ENCODE peak calls at places on chromosomes 2 and 18, in ten cellular contexts. One of them, this sample, is unnamed.

GRCh38 chr18:58700209-58700608 is 28.9 kb downstream of the MALT1 start:
- DNase-seq in stimulated activated CD4-positive, alpha-beta T cell treated with anti-CD3 and anti-CD28 coated beads, TNF-alpha, amount 100 ng/mL, for 48 hours: no peak
- DNase-seq in germinal center: no peak
- DNase-seq in MCF 10A: no peak
- DNase-seq in IMR-90: no peak
- DNase-seq in MV-4-11: no peak
- DNase-seq in kidney epithelial cell: no peak
- DNase-seq in lung: no peak
- DNase-seq in smooth muscle cell of the brain vasculature: no peak
- DNase-seq in frontal cortex: no peak
- DNase-seq in this sample: peak; percentile 36

GRCh38 chr18:59814872-59815271 is 84.9 kb upstream of the PMAIP1 start:
- DNase-seq in smooth muscle cell of the brain vasculature: no peak
- DNase-seq in kidney epithelial cell: peak; percentile 80
- DNase-seq in germinal center: no peak
- DNase-seq in IMR-90: peak; percentile 96
- DNase-seq in stimulated activated CD4-positive, alpha-beta T cell treated with anti-CD3 and anti-CD28 coated beads, TNF-alpha, amount 100 ng/mL, for 48 hours: no peak
- DNase-seq in MCF 10A: peak; percentile 42
- DNase-seq in MV-4-11: no peak
- DNase-seq in frontal cortex: no peak
- DNase-seq in lung: no peak
- DNase-seq in this sample: no peak

GRCh38 chr2:236170678-236171212 is 2.6 kb upstream of the GBX2 start:
- DNase-seq in smooth muscle cell of the brain vasculature: no peak
- DNase-seq in IMR-90: no peak
- DNase-seq in MV-4-11: no peak
- DNase-seq in frontal cortex: no peak
- DNase-seq in stimulated activated CD4-positive, alpha-beta T cell treated with anti-CD3 and anti-CD28 coated beads, TNF-alpha, amount 100 ng/mL, for 48 hours: no peak
- DNase-seq in lung: no peak
- DNase-seq in germinal center: no peak
- DNase-seq in MCF 10A: no peak
- DNase-seq in kidney epithelial cell: no peak
- DNase-seq in this sample: peak; percentile 18

GRCh38 chr2:43495727-43496126 is 100.1 kb downstream of the THADA start:
- DNase-seq in stimulated activated CD4-positive, alpha-beta T cell treated with anti-CD3 and anti-CD28 coated beads, TNF-alpha, amount 100 ng/mL, for 48 hours: no peak
- DNase-seq in germinal center: no peak
- DNase-seq in smooth muscle cell of the brain vasculature: no peak
- DNase-seq in lung: no peak
- DNase-seq in kidney epithelial cell: no peak
- DNase-seq in frontal cortex: no peak
- DNase-seq in IMR-90: peak; percentile 54
- DNase-seq in MCF 10A: peak; percentile 70
- DNase-seq in MV-4-11: no peak
- DNase-seq in this sample: no peak

GRCh38 chr2:120233292-120233691 is 10.1 kb upstream of the TMEM185B start:
- DNase-seq in stimulated activated CD4-positive, alpha-beta T cell treated with anti-CD3 and anti-CD28 coated beads, TNF-alpha, amount 100 ng/mL, for 48 hours: no peak
- DNase-seq in MV-4-11: no peak
- DNase-seq in smooth muscle cell of the brain vasculature: no peak
- DNase-seq in MCF 10A: no peak
- DNase-seq in lung: no peak
- DNase-seq in germinal center: no peak
- DNase-seq in IMR-90: no peak
- DNase-seq in frontal cortex: no peak
- DNase-seq in kidney epithelial cell: no peak
- DNase-seq in this sample: no peak

GRCh38 chr2:132517386-132517785 is 100.8 kb downstream of the GPR39 start:
- DNase-seq in MCF 10A: no peak
- DNase-seq in MV-4-11: no peak
- DNase-seq in smooth muscle cell of the brain vasculature: no peak
- DNase-seq in IMR-90: no peak
- DNase-seq in frontal cortex: no peak
- DNase-seq in kidney epithelial cell: no peak
- DNase-seq in germinal center: no peak
- DNase-seq in stimulated activated CD4-positive, alpha-beta T cell treated with anti-CD3 and anti-CD28 coated beads, TNF-alpha, amount 100 ng/mL, for 48 hours: no peak
- DNase-seq in lung: no peak
- DNase-seq in this sample: no peak

GRCh38 chr2:95344208-95344570 is 47.0 kb downstream of the KCNIP3 start:
- DNase-seq in lung: no peak
- DNase-seq in IMR-90: no peak
- DNase-seq in MCF 10A: no peak
- DNase-seq in smooth muscle cell of the brain vasculature: no peak
- DNase-seq in stimulated activated CD4-positive, alpha-beta T cell treated with anti-CD3 and anti-CD28 coated beads, TNF-alpha, amount 100 ng/mL, for 48 hours: no peak
- DNase-seq in germinal center: no peak
- DNase-seq in frontal cortex: no peak
- DNase-seq in MV-4-11: no peak
- DNase-seq in kidney epithelial cell: no peak
- DNase-seq in this sample: peak; percentile 19

GRCh38 chr2:37985333-37985732 is 60.2 kb downstream of the RMDN2 start:
- DNase-seq in frontal cortex: no peak
- DNase-seq in smooth muscle cell of the brain vasculature: no peak
- DNase-seq in lung: no peak
- DNase-seq in stimulated activated CD4-positive, alpha-beta T cell treated with anti-CD3 and anti-CD28 coated beads, TNF-alpha, amount 100 ng/mL, for 48 hours: no peak
- DNase-seq in MCF 10A: peak; percentile 76
- DNase-seq in germinal center: no peak
- DNase-seq in MV-4-11: peak; percentile 72
- DNase-seq in IMR-90: peak; percentile 69
- DNase-seq in kidney epithelial cell: no peak
- DNase-seq in this sample: no peak

GRCh38 chr18:2970762-2971659 is 41.9 kb downstream of the LPIN2 start:
- DNase-seq in lung: no peak
- DNase-seq in stimulated activated CD4-positive, alpha-beta T cell treated with anti-CD3 and anti-CD28 coated beads, TNF-alpha, amount 100 ng/mL, for 48 hours: no peak
- DNase-seq in smooth muscle cell of the brain vasculature: no peak
- DNase-seq in IMR-90: peak; percentile 25
- DNase-seq in germinal center: peak; percentile 44
- DNase-seq in MCF 10A: no peak
- DNase-seq in kidney epithelial cell: no peak
- DNase-seq in MV-4-11: peak; percentile 90
- DNase-seq in frontal cortex: no peak
- DNase-seq in this sample: no peak

GRCh38 chr18:59093668-59094067 is 46.0 kb upstream of the SEC11C start:
- DNase-seq in smooth muscle cell of the brain vasculature: no peak
- DNase-seq in IMR-90: no peak
- DNase-seq in germinal center: peak; percentile 10
- DNase-seq in kidney epithelial cell: no peak
- DNase-seq in frontal cortex: no peak
- DNase-seq in stimulated activated CD4-positive, alpha-beta T cell treated with anti-CD3 and anti-CD28 coated beads, TNF-alpha, amount 100 ng/mL, for 48 hours: no peak
- DNase-seq in MV-4-11: no peak
- DNase-seq in MCF 10A: no peak
- DNase-seq in lung: no peak
- DNase-seq in this sample: peak; percentile 78

GRCh38 chr2:28545590-28546195 is 49.8 kb downstream of the PLB1 start:
- DNase-seq in MCF 10A: no peak
- DNase-seq in germinal center: no peak
- DNase-seq in lung: no peak
- DNase-seq in stimulated activated CD4-positive, alpha-beta T cell treated with anti-CD3 and anti-CD28 coated beads, TNF-alpha, amount 100 ng/mL, for 48 hours: no peak
- DNase-seq in IMR-90: no peak
- DNase-seq in kidney epithelial cell: no peak
- DNase-seq in MV-4-11: no peak
- DNase-seq in smooth muscle cell of the brain vasculature: no peak
- DNase-seq in frontal cortex: no peak
- DNase-seq in this sample: peak; percentile 9

GRCh38 chr2:162704496-162704895 is 134.1 kb downstream of the KCNH7 start:
- DNase-seq in IMR-90: no peak
- DNase-seq in MCF 10A: no peak
- DNase-seq in lung: no peak
- DNase-seq in stimulated activated CD4-positive, alpha-beta T cell treated with anti-CD3 and anti-CD28 coated beads, TNF-alpha, amount 100 ng/mL, for 48 hours: no peak
- DNase-seq in frontal cortex: no peak
- DNase-seq in MV-4-11: no peak
- DNase-seq in kidney epithelial cell: no peak
- DNase-seq in germinal center: no peak
- DNase-seq in smooth muscle cell of the brain vasculature: no peak
- DNase-seq in this sample: no peak

GRCh38 chr18:35451032-35451431 is 46.7 kb downstream of the INO80C start:
- DNase-seq in MCF 10A: no peak
- DNase-seq in kidney epithelial cell: no peak
- DNase-seq in stimulated activated CD4-positive, alpha-beta T cell treated with anti-CD3 and anti-CD28 coated beads, TNF-alpha, amount 100 ng/mL, for 48 hours: no peak
- DNase-seq in MV-4-11: no peak
- DNase-seq in germinal center: no peak
- DNase-seq in smooth muscle cell of the brain vasculature: no peak
- DNase-seq in IMR-90: no peak
- DNase-seq in lung: no peak
- DNase-seq in frontal cortex: no peak
- DNase-seq in this sample: peak; percentile 9

GRCh38 chr2:26179446-26179907 is 6.6 kb downstream of the GAREM2 start:
- DNase-seq in germinal center: no peak
- DNase-seq in frontal cortex: no peak
- DNase-seq in kidney epithelial cell: no peak
- DNase-seq in stimulated activated CD4-positive, alpha-beta T cell treated with anti-CD3 and anti-CD28 coated beads, TNF-alpha, amount 100 ng/mL, for 48 hours: no peak
- DNase-seq in smooth muscle cell of the brain vasculature: no peak
- DNase-seq in MCF 10A: no peak
- DNase-seq in MV-4-11: no peak
- DNase-seq in lung: no peak
- DNase-seq in IMR-90: no peak
- DNase-seq in this sample: peak; percentile 57

GRCh38 chr2:179677746-179678505 is 183.5 kb downstream of the ZNF385B start:
- DNase-seq in IMR-90: no peak
- DNase-seq in germinal center: no peak
- DNase-seq in stimulated activated CD4-positive, alpha-beta T cell treated with anti-CD3 and anti-CD28 coated beads, TNF-alpha, amount 100 ng/mL, for 48 hours: no peak
- DNase-seq in smooth muscle cell of the brain vasculature: no peak
- DNase-seq in lung: no peak
- DNase-seq in MCF 10A: no peak
- DNase-seq in MV-4-11: no peak
- DNase-seq in kidney epithelial cell: no peak
- DNase-seq in frontal cortex: no peak
- DNase-seq in this sample: no peak

GRCh38 chr2:64634338-64635267 is 19.1 kb downstream of the SERTAD2 start:
- DNase-seq in IMR-90: peak; percentile 72
- DNase-seq in germinal center: no peak
- DNase-seq in MCF 10A: no peak
- DNase-seq in smooth muscle cell of the brain vasculature: no peak
- DNase-seq in stimulated activated CD4-positive, alpha-beta T cell treated with anti-CD3 and anti-CD28 coated beads, TNF-alpha, amount 100 ng/mL, for 48 hours: no peak
- DNase-seq in lung: no peak
- DNase-seq in frontal cortex: no peak
- DNase-seq in MV-4-11: peak; percentile 86
- DNase-seq in kidney epithelial cell: no peak
- DNase-seq in this sample: no peak

GRCh38 chr18:79681484-79682387 is 2.1 kb downstream of the CTDP1 start:
- DNase-seq in frontal cortex: no peak
- DNase-seq in IMR-90: no peak
- DNase-seq in MV-4-11: peak; percentile 88
- DNase-seq in MCF 10A: no peak
- DNase-seq in lung: no peak
- DNase-seq in kidney epithelial cell: no peak
- DNase-seq in smooth muscle cell of the brain vasculature: no peak
- DNase-seq in germinal center: no peak
- DNase-seq in stimulated activated CD4-positive, alpha-beta T cell treated with anti-CD3 and anti-CD28 coated beads, TNF-alpha, amount 100 ng/mL, for 48 hours: peak; percentile 66
- DNase-seq in this sample: no peak

GRCh38 chr18:44677933-44678332 is 2.8 kb upstream of the SETBP1 start:
- DNase-seq in smooth muscle cell of the brain vasculature: no peak
- DNase-seq in stimulated activated CD4-positive, alpha-beta T cell treated with anti-CD3 and anti-CD28 coated beads, TNF-alpha, amount 100 ng/mL, for 48 hours: no peak
- DNase-seq in IMR-90: no peak
- DNase-seq in MCF 10A: no peak
- DNase-seq in lung: no peak
- DNase-seq in kidney epithelial cell: no peak
- DNase-seq in MV-4-11: no peak
- DNase-seq in germinal center: no peak
- DNase-seq in frontal cortex: no peak
- DNase-seq in this sample: no peak

GRCh38 chr18:76494181-76494540 is 881 bp downstream of the ZNF516 start:
- DNase-seq in lung: no peak
- DNase-seq in MCF 10A: peak; percentile 33
- DNase-seq in germinal center: peak; percentile 30
- DNase-seq in frontal cortex: no peak
- DNase-seq in smooth muscle cell of the brain vasculature: no peak
- DNase-seq in stimulated activated CD4-positive, alpha-beta T cell treated with anti-CD3 and anti-CD28 coated beads, TNF-alpha, amount 100 ng/mL, for 48 hours: no peak
- DNase-seq in kidney epithelial cell: no peak
- DNase-seq in MV-4-11: peak; percentile 58
- DNase-seq in IMR-90: peak; percentile 43
- DNase-seq in this sample: peak; percentile 73

GRCh38 chr2:45259144-45259543 is 249.9 kb upstream of the SIX2 start:
- DNase-seq in stimulated activated CD4-positive, alpha-beta T cell treated with anti-CD3 and anti-CD28 coated beads, TNF-alpha, amount 100 ng/mL, for 48 hours: no peak
- DNase-seq in MCF 10A: no peak
- DNase-seq in MV-4-11: no peak
- DNase-seq in frontal cortex: no peak
- DNase-seq in IMR-90: no peak
- DNase-seq in smooth muscle cell of the brain vasculature: no peak
- DNase-seq in germinal center: no peak
- DNase-seq in lung: peak; percentile 41
- DNase-seq in kidney epithelial cell: no peak
- DNase-seq in this sample: peak; percentile 99

GRCh38 chr2:118668431-118669424 is 178.7 kb downstream of the EN1 start:
- DNase-seq in IMR-90: peak; percentile 95
- DNase-seq in stimulated activated CD4-positive, alpha-beta T cell treated with anti-CD3 and anti-CD28 coated beads, TNF-alpha, amount 100 ng/mL, for 48 hours: no peak
- DNase-seq in frontal cortex: no peak
- DNase-seq in MCF 10A: peak; percentile 72
- DNase-seq in germinal center: no peak
- DNase-seq in kidney epithelial cell: peak; percentile 73
- DNase-seq in MV-4-11: no peak
- DNase-seq in smooth muscle cell of the brain vasculature: peak; percentile 36
- DNase-seq in lung: no peak
- DNase-seq in this sample: no peak

GRCh38 chr2:176554107-176555048 is 285.1 kb downstream of the MTX2 start:
- DNase-seq in smooth muscle cell of the brain vasculature: peak; percentile 53
- DNase-seq in lung: peak; percentile 29
- DNase-seq in stimulated activated CD4-positive, alpha-beta T cell treated with anti-CD3 and anti-CD28 coated beads, TNF-alpha, amount 100 ng/mL, for 48 hours: no peak
- DNase-seq in MCF 10A: peak; percentile 63
- DNase-seq in MV-4-11: peak; percentile 29
- DNase-seq in germinal center: peak; percentile 61
- DNase-seq in IMR-90: peak; percentile 52
- DNase-seq in frontal cortex: peak; percentile 54
- DNase-seq in kidney epithelial cell: no peak
- DNase-seq in this sample: peak; percentile 87

GRCh38 chr2:150293771-150294170 is 193.7 kb downstream of the RND3 start:
- DNase-seq in stimulated activated CD4-positive, alpha-beta T cell treated with anti-CD3 and anti-CD28 coated beads, TNF-alpha, amount 100 ng/mL, for 48 hours: no peak
- DNase-seq in frontal cortex: no peak
- DNase-seq in MV-4-11: no peak
- DNase-seq in germinal center: no peak
- DNase-seq in MCF 10A: no peak
- DNase-seq in IMR-90: no peak
- DNase-seq in smooth muscle cell of the brain vasculature: no peak
- DNase-seq in kidney epithelial cell: no peak
- DNase-seq in lung: no peak
- DNase-seq in this sample: no peak

GRCh38 chr2:191719261-191719660 is 41.3 kb downstream of the NABP1 start:
- DNase-seq in stimulated activated CD4-positive, alpha-beta T cell treated with anti-CD3 and anti-CD28 coated beads, TNF-alpha, amount 100 ng/mL, for 48 hours: no peak
- DNase-seq in frontal cortex: no peak
- DNase-seq in MV-4-11: no peak
- DNase-seq in MCF 10A: no peak
- DNase-seq in IMR-90: no peak
- DNase-seq in germinal center: no peak
- DNase-seq in lung: no peak
- DNase-seq in kidney epithelial cell: no peak
- DNase-seq in smooth muscle cell of the brain vasculature: no peak
- DNase-seq in this sample: no peak

GRCh38 chr2:143205106-143205764 is 76.0 kb downstream of the ARHGAP15 start:
- DNase-seq in MV-4-11: peak; percentile 16
- DNase-seq in lung: no peak
- DNase-seq in germinal center: peak; percentile 27
- DNase-seq in stimulated activated CD4-positive, alpha-beta T cell treated with anti-CD3 and anti-CD28 coated beads, TNF-alpha, amount 100 ng/mL, for 48 hours: no peak
- DNase-seq in kidney epithelial cell: no peak
- DNase-seq in frontal cortex: no peak
- DNase-seq in smooth muscle cell of the brain vasculature: no peak
- DNase-seq in MCF 10A: peak; percentile 9
- DNase-seq in IMR-90: peak; percentile 8
- DNase-seq in this sample: peak; percentile 8

GRCh38 chr2:176494949-176495353 is 225.7 kb downstream of the MTX2 start:
- DNase-seq in lung: peak; percentile 39
- DNase-seq in smooth muscle cell of the brain vasculature: no peak
- DNase-seq in kidney epithelial cell: no peak
- DNase-seq in MV-4-11: peak; percentile 97
- DNase-seq in frontal cortex: no peak
- DNase-seq in MCF 10A: peak; percentile 87
- DNase-seq in stimulated activated CD4-positive, alpha-beta T cell treated with anti-CD3 and anti-CD28 coated beads, TNF-alpha, amount 100 ng/mL, for 48 hours: no peak
- DNase-seq in germinal center: no peak
- DNase-seq in IMR-90: no peak
- DNase-seq in this sample: no peak

GRCh38 chr2:159573294-159573693 is 43.1 kb downstream of the BAZ2B start:
- DNase-seq in frontal cortex: no peak
- DNase-seq in stimulated activated CD4-positive, alpha-beta T cell treated with anti-CD3 and anti-CD28 coated beads, TNF-alpha, amount 100 ng/mL, for 48 hours: no peak
- DNase-seq in smooth muscle cell of the brain vasculature: no peak
- DNase-seq in lung: no peak
- DNase-seq in IMR-90: no peak
- DNase-seq in kidney epithelial cell: no peak
- DNase-seq in germinal center: no peak
- DNase-seq in MV-4-11: peak; percentile 15
- DNase-seq in MCF 10A: no peak
- DNase-seq in this sample: peak; percentile 23

GRCh38 chr2:219396863-219397457 is 9.2 kb upstream of the DNPEP start:
- DNase-seq in IMR-90: no peak
- DNase-seq in stimulated activated CD4-positive, alpha-beta T cell treated with anti-CD3 and anti-CD28 coated beads, TNF-alpha, amount 100 ng/mL, for 48 hours: no peak
- DNase-seq in smooth muscle cell of the brain vasculature: no peak
- DNase-seq in MCF 10A: no peak
- DNase-seq in frontal cortex: no peak
- DNase-seq in germinal center: no peak
- DNase-seq in kidney epithelial cell: no peak
- DNase-seq in MV-4-11: no peak
- DNase-seq in lung: no peak
- DNase-seq in this sample: peak; percentile 25